ENCODE peak calls at places on chromosomes 3 and 15, in six cellular contexts. O, V, A, X, C and Q are unnamed samples.
A peak's percentile ranks its signal among the peaks of the same experiment; 100 is the strongest.

GRCh38 chr15:72342385-72342784 is 22.4 kb upstream of the CELF6 start:
- DNase-seq in X (peak; percentile 51), V (no peak), A (no peak), C (no peak), O (no peak), Q (peak; percentile 31)

GRCh38 chr3:79249701-79250100 is 518.1 kb downstream of the ROBO1 start:
- DNase-seq in V (no peak), A (no peak), X (no peak), C (no peak), O (no peak), Q (no peak)

GRCh38 chr3:9951598-9951961 is 628 bp downstream of the PRRT3 start:
- DNase-seq in V (no peak), C (no peak), A (no peak), X (no peak), O (no peak), Q (no peak)

GRCh38 chr3:186318135-186318534 is 43.9 kb downstream of the DGKG start:
- DNase-seq in V (no peak), A (no peak), C (no peak), O (no peak), X (no peak), Q (no peak)

GRCh38 chr3:45548724-45549123 is 45.8 kb upstream of the LIMD1 start:
- DNase-seq in O (no peak), V (no peak), C (no peak), X (no peak), A (no peak), Q (no peak)

GRCh38 chr3:122975163-122975923 is 52.2 kb downstream of the SEMA5B start:
- DNase-seq in C (peak; percentile 84), O (peak; percentile 60), X (peak; percentile 53), A (peak; percentile 94), V (peak; percentile 91), Q (peak; percentile 83)

GRCh38 chr15:82165948-82166376 is 96.6 kb downstream of the EFL1 start:
- DNase-seq in A (no peak), C (no peak), V (no peak), O (no peak), X (no peak), Q (no peak)

GRCh38 chr3:30631237-30631961 is 25.0 kb downstream of the TGFBR2 start:
- DNase-seq in V (no peak), A (no peak), O (no peak), C (no peak), X (no peak), Q (no peak)

GRCh38 chr3:194584866-194585265 is 48.4 kb downstream of the TMEM44 start:
- DNase-seq in X (no peak), O (no peak), C (no peak), V (no peak), A (no peak), Q (no peak)

GRCh38 chr15:45855907-45856579 is 221.2 kb downstream of the SQOR start:
- DNase-seq in X (no peak), C (peak; percentile 91), A (peak; percentile 84), O (no peak), V (no peak), Q (no peak)

GRCh38 chr15:99104788-99105515 is at the start of gene SYNM:
- DNase-seq in A (peak; percentile 45), C (peak; percentile 74), X (peak; percentile 94), O (peak; percentile 92), V (peak; percentile 77), Q (peak; percentile 94)

GRCh38 chr3:141047168-141047567 is 4.0 kb upstream of the SPSB4 start:
- DNase-seq in O (no peak), X (no peak), C (peak; percentile 80), V (no peak), A (no peak), Q (no peak)

GRCh38 chr15:62407216-62407615 is 242.1 kb upstream of the C2CD4B start:
- DNase-seq in O (no peak), A (no peak), X (no peak), C (no peak), V (no peak), Q (no peak)

GRCh38 chr3:126907557-126907956 is 75.4 kb upstream of the PLXNA1 start:
- DNase-seq in A (no peak), V (no peak), X (no peak), C (no peak), O (no peak), Q (peak; percentile 74)

GRCh38 chr15:60179786-60180391 is 175.8 kb downstream of the FOXB1 start:
- DNase-seq in O (no peak), A (no peak), X (no peak), C (peak; percentile 32), V (no peak), Q (peak; percentile 62)

GRCh38 chr3:171044828-171045793 is 18.6 kb upstream of the SLC2A2 start:
- DNase-seq in C (peak; percentile 55), X (no peak), V (no peak), A (peak; percentile 77), O (no peak), Q (no peak)

GRCh38 chr3:45496550-45496949 is 98.0 kb upstream of the LIMD1 start:
- DNase-seq in A (no peak), V (peak; percentile 26), O (peak; percentile 72), C (no peak), X (peak; percentile 92), Q (peak; percentile 91)

GRCh38 chr3:69283913-69284312 is 102.0 kb downstream of the FRMD4B start:
- DNase-seq in O (no peak), X (no peak), A (no peak), V (no peak), C (no peak), Q (no peak)

GRCh38 chr3:188635258-188636038 is 481.5 kb downstream of the LPP start:
- DNase-seq in O (no peak), X (no peak), C (no peak), V (no peak), A (peak; percentile 35), Q (no peak)

GRCh38 chr3:150958694-150959093 is 13.8 kb downstream of the CLRN1 start:
- DNase-seq in C (no peak), O (no peak), X (no peak), A (no peak), V (no peak), Q (no peak)

GRCh38 chr3:187909871-187910270 is 164.6 kb upstream of the BCL6 start:
- DNase-seq in A (no peak), V (no peak), X (no peak), C (no peak), O (no peak), Q (no peak)

GRCh38 chr3:16280671-16281070 is 15.7 kb downstream of the OXNAD1 start:
- DNase-seq in A (no peak), O (no peak), V (no peak), X (no peak), C (no peak), Q (no peak)

GRCh38 chr3:50624634-50625033 is 7.7 kb downstream of the MAPKAPK3 start:
- DNase-seq in V (no peak), X (no peak), A (peak; percentile 93), C (peak; percentile 63), O (no peak), Q (no peak)

GRCh38 chr3:147843331-147843730 is 434.2 kb downstream of the ZIC1 start:
- DNase-seq in X (no peak), V (no peak), C (peak; percentile 8), O (no peak), A (no peak), Q (no peak)

GRCh38 chr15:83283813-83284562 is 476 bp downstream of the BNC1 start:
- DNase-seq in A (no peak), O (peak; percentile 59), V (no peak), C (peak; percentile 54), X (no peak), Q (no peak)

GRCh38 chr15:78715930-78716329 is 74.9 kb upstream of the CHRNB4 start:
- DNase-seq in C (peak; percentile 94), O (no peak), V (no peak), X (no peak), A (no peak), Q (no peak)

GRCh38 chr15:81182031-81182745 is 14.5 kb upstream of the IL16 start:
- DNase-seq in C (no peak), O (no peak), A (no peak), V (no peak), X (no peak), Q (no peak)

GRCh38 chr3:66267031-66267430 is 46.2 kb downstream of the SLC25A26 start:
- DNase-seq in A (no peak), V (no peak), X (no peak), C (no peak), O (no peak), Q (no peak)

DNA sequence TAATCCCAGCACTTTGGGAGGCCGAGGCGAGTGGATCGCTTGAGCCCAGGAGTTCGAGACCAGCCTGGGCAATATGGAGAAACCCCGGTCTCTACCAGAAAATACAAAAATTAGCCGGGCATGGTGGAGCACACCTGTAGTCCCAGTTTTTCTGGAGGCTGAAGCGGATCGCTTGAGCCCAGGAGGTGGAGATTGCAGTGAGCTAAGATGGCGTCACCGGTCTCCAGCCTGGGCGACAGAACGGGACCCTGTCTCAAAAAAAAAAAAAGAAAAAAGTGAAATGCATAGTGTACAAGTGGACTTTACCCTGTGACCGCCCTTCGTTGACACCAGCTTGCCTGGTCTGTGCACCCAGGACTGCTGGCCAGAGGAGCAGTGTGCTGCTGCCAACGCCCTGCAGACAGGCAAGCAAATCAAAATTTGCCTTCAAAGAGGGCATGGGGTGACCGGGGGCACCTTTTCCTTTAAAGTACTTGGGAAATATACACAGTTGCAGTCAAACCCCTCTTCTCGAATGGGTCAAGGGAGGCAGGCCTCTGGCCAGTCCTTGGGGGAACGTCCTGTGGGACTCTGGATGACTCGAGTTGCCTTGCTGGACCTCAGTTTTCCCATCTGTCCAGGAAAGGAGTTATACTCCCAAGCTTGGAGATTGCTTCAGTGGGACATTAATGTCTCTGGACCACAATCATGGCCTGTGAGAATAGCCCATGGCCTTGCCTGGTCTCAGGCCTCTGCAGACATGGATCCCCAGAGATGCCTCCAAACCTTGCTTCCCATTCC is 1.0 kb downstream of the XYLB start:
- DNase-seq in X (no peak), O (no peak), C (no peak), V (no peak), A (no peak), Q (no peak)
- H3K27ac ChIP-seq in X (no peak overlapping the region), O (no peak overlapping the region), C (no peak overlapping the region), V (no peak overlapping the region), A (no peak overlapping the region), Q (no peak overlapping the region)

DNA sequence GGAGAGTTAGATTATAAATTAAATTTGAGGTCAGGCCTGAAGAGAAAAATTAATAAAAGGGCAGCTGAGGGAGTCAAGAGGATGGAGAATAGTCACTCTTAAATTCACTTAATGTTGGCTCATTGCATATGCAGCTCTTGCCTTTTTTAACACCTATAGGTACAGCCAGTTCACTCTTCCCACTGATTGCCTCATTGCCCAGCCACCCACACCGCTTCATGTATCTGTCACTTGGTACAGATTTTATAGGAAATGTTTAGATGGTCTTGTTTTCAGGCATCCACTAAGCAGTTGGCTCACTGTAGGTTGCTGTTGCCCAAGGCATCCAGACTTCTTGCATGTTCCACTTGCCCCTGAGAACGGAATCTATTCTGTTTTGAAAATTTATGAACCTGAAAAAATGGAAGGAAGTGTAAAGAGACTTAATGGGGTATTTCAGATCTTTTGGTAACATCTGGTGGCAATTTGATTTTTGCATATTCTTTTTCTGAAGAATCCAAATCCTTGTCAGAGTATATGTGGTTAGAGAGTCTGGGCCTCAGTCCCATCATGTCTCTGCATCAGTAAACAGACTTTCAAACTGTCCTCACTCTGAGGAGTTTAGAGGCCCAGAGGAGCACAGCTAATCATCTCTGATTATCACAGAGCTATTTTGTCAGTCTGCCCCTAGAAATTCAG is 151.9 kb downstream of the RBPMS2 start:
- DNase-seq in X (no peak), V (no peak), O (no peak), A (no peak), C (no peak), Q (no peak)
- H3K4me3 ChIP-seq in X (no peak overlapping the region), V (no peak overlapping the region), O (no peak overlapping the region), A (no peak overlapping the region), C (no peak overlapping the region), Q (no peak overlapping the region)

GRCh38 chr3:177359601-177360357 is 162.5 kb upstream of the TBL1XR1 start:
- DNase-seq in V (peak; percentile 96), O (peak; percentile 98), X (peak; percentile 97), C (peak; percentile 97), A (peak; percentile 98), Q (peak; percentile 97)
- H3K4me1 ChIP-seq in V (peaks cover 15% of the 10 kb centered on the region), O (peaks cover 17% of the 10 kb centered on the region), X (peaks cover 52% of the 10 kb centered on the region), C (peaks cover 44% of the 10 kb centered on the region), A (peaks cover 70% of the 10 kb centered on the region), Q (peaks cover 18% of the 10 kb centered on the region)

GRCh38 chr3:73558399-73559075 is 66.2 kb downstream of the PDZRN3 start:
- DNase-seq in X (peak; percentile 64), C (no peak), A (no peak), V (no peak), O (no peak), Q (no peak)
- H3K27ac ChIP-seq in X (peak overlapping the region; percentile 79), C (no peak overlapping the region), A (no peak overlapping the region), V (peak overlapping the region; percentile 10), O (no peak overlapping the region), Q (no peak overlapping the region)